ENCODE peak calls at places on chromosomes 13 and 19, in six cellular contexts. X is lung, B is A673, J is BE2C, P is fibroblast of the aortic adventitia, E is RWPE1. H is an unnamed sample.

GRCh38 chr19:6026390-6026897 is 48.5 kb upstream of the RANBP3 start:
- DNase-seq in E (no peak), X (no peak), P (no peak), B (no peak), J (no peak), H (no peak)

GRCh38 chr19:6524326-6524725 is 6.5 kb upstream of the TNFSF9 start:
- DNase-seq in P (peak; percentile 9), B (no peak), J (no peak), X (no peak), E (no peak), H (no peak)

GRCh38 chr19:13974073-13974472 is 21.8 kb downstream of the DCAF15 start:
- DNase-seq in J (peak; percentile 53), X (no peak), B (peak; percentile 42), E (peak; percentile 96), P (no peak), H (no peak)

GRCh38 chr19:46390121-46390858 is 23.1 kb downstream of the CCDC8 start:
- DNase-seq in X (no peak), P (no peak), J (no peak), B (no peak), E (no peak), H (no peak)

GRCh38 chr19:56085571-56086275 is 35.4 kb downstream of the ZNF787 start:
- DNase-seq in X (no peak), E (no peak), B (no peak), J (no peak), P (no peak), H (no peak)

GRCh38 chr19:55258476-55258827 is 365 bp downstream of the PPP6R1 start:
- DNase-seq in X (no peak), E (no peak), B (no peak), J (no peak), P (no peak), H (no peak)

GRCh38 chr13:105334211-105334610 is 1201.3 kb downstream of the EFNB2 start:
- DNase-seq in E (no peak), X (no peak), J (no peak), B (no peak), P (peak; percentile 40), H (peak; percentile 49)

GRCh38 chr19:27918818-27919217 is 1294.1 kb downstream of the UQCRFS1 start:
- DNase-seq in B (no peak), E (no peak), P (no peak), J (no peak), X (no peak), H (no peak)

GRCh38 chr19:39202998-39203355 is 1.1 kb downstream of the SYCN start:
- DNase-seq in J (no peak), B (no peak), X (no peak), P (no peak), E (no peak), H (no peak)

GRCh38 chr19:55341191-55342043 is 1.7 kb downstream of the KMT5C start:
- DNase-seq in X (peak; percentile 60), P (peak; percentile 47), B (no peak), E (peak; percentile 84), J (peak; percentile 83), H (no peak)

GRCh38 chr13:102940143-102940542 is 94.3 kb downstream of the ERCC5 start:
- DNase-seq in B (no peak), J (peak; percentile 26), E (no peak), P (no peak), X (no peak), H (no peak)

GRCh38 chr13:78194904-78195639 is 276.4 kb upstream of the EDNRB start:
- DNase-seq in X (no peak), E (no peak), B (peak; percentile 71), P (peak; percentile 18), J (no peak), H (peak; percentile 5)

GRCh38 chr13:33454844-33455256 is 169.3 kb upstream of the STARD13 start:
- DNase-seq in P (peak; percentile 89), E (no peak), J (no peak), X (no peak), B (no peak), H (no peak)

GRCh38 chr13:33433316-33433715 is 147.8 kb upstream of the STARD13 start:
- DNase-seq in B (no peak), P (no peak), J (no peak), X (no peak), E (no peak), H (no peak)

GRCh38 chr13:62431852-62432251 is 1016.2 kb upstream of the PCDH20 start:
- DNase-seq in J (no peak), X (no peak), B (no peak), E (no peak), P (no peak), H (no peak)

GRCh38 chr13:99136427-99136954 is 64.2 kb upstream of the UBAC2 start:
- DNase-seq in E (no peak), P (no peak), B (no peak), X (no peak), J (no peak), H (no peak)

GRCh38 chr19:18408053-18408476 is 10.6 kb upstream of the LRRC25 start:
- DNase-seq in X (no peak), B (peak; percentile 56), E (no peak), J (peak; percentile 58), P (no peak), H (no peak)

GRCh38 chr13:83975668-83976165 is 93.4 kb upstream of the SLITRK1 start:
- DNase-seq in P (no peak), X (no peak), J (no peak), E (no peak), B (no peak), H (no peak)

GRCh38 chr19:35206855-35207254 is 21.7 kb downstream of the FAM187B start:
- DNase-seq in J (no peak), P (no peak), B (no peak), X (peak; percentile 14), E (no peak), H (no peak)

GRCh38 chr13:80083097-80083429 is 257.9 kb downstream of the SPRY2 start:
- DNase-seq in P (no peak), E (no peak), X (no peak), B (peak; percentile 82), J (no peak), H (no peak)

GRCh38 chr19:40223135-40223822 is 3.2 kb downstream of the CCNP start:
- DNase-seq in J (no peak), B (no peak), P (no peak), X (no peak), E (no peak), H (no peak)

GRCh38 chr19:46602392-46603194 is 1.5 kb downstream of the CALM3 start:
- DNase-seq in J (peak; percentile 49), B (no peak), X (no peak), E (no peak), P (peak; percentile 23), H (no peak)

GRCh38 chr13:44932850-44933251 is 56.4 kb downstream of the NUFIP1 start:
- DNase-seq in J (no peak), B (no peak), E (peak; percentile 23), P (peak; percentile 74), X (no peak), H (no peak)

GRCh38 chr13:108213946-108214345 is 1.4 kb downstream of the LIG4 start:
- DNase-seq in X (no peak), J (no peak), E (peak; percentile 30), P (no peak), B (no peak), H (no peak)

GRCh38 chr13:37023871-37024270 is 23.3 kb downstream of the EXOSC8 start:
- DNase-seq in E (peak; percentile 13), X (no peak), B (peak; percentile 11), J (no peak), P (peak; percentile 11), H (no peak)

GRCh38 chr19:12544401-12544876 is 6.8 kb downstream of the ZNF564 start:
- DNase-seq in B (no peak), P (peak; percentile 23), X (no peak), E (no peak), J (no peak), H (no peak)

GRCh38 chr13:28475916-28476725 is 18.8 kb downstream of the FLT1 start:
- DNase-seq in X (no peak), P (peak; percentile 97), E (peak; percentile 50), J (no peak), B (peak; percentile 70), H (peak; percentile 77)

GRCh38 chr13:26379831-26380230 is 125.9 kb downstream of the CDK8 start:
- DNase-seq in E (no peak), B (no peak), J (no peak), P (no peak), X (no peak), H (no peak)
- TF ChIP-seq CTCF in E (no peak), B (no peak), J (no peak), P (no peak), X (no peak), H (no peak)

GRCh38 chr19:3302755-3303154 is 63.6 kb upstream of the NFIC start:
- DNase-seq in P (no peak), J (no peak), E (no peak), B (peak; percentile 55), X (no peak), H (no peak)
- TF ChIP-seq CTCF in P (no peak), J (peak; percentile 37), E (no peak), B (peak; percentile 29), X (no peak), H (no peak)

DNA sequence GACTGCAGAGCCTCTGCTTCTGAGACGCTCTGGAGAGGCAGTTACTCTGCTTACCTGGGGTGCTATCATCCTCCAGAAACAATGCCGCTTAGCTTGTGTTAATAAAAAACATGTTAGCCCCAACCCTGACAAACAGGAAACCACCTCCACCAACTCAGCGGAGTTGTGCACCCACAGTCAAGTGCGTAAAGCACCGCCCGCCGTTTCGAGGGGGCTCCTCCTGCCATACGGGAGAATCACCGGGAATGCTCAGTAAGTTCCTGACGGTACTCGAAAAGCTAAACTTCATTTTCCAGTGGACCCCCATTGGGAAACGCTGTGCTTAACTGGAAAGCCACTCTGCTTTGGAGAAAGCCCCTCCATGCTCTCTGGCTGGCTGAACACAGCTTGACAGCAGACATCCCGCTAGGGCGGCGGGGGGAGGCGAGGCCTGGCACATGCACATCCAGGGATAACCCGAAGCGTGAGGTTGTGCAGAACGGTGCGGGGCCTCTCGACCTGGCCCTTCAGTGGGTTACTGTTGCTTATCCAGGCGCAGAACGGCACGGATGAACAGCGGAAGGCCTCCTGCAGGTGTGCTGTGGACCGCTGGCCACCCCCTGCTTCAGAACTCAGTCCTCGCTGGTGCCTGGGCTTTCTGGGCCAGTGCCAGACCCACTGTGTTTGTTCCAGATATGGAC is 17.1 kb downstream of the GAS6 start:
- DNase-seq in J (no peak), E (no peak), P (no peak), X (no peak), B (no peak), H (no peak)
- TF ChIP-seq CTCF in J (no peak), E (no peak), P (no peak), X (no peak), B (no peak), H (no peak)

DNA sequence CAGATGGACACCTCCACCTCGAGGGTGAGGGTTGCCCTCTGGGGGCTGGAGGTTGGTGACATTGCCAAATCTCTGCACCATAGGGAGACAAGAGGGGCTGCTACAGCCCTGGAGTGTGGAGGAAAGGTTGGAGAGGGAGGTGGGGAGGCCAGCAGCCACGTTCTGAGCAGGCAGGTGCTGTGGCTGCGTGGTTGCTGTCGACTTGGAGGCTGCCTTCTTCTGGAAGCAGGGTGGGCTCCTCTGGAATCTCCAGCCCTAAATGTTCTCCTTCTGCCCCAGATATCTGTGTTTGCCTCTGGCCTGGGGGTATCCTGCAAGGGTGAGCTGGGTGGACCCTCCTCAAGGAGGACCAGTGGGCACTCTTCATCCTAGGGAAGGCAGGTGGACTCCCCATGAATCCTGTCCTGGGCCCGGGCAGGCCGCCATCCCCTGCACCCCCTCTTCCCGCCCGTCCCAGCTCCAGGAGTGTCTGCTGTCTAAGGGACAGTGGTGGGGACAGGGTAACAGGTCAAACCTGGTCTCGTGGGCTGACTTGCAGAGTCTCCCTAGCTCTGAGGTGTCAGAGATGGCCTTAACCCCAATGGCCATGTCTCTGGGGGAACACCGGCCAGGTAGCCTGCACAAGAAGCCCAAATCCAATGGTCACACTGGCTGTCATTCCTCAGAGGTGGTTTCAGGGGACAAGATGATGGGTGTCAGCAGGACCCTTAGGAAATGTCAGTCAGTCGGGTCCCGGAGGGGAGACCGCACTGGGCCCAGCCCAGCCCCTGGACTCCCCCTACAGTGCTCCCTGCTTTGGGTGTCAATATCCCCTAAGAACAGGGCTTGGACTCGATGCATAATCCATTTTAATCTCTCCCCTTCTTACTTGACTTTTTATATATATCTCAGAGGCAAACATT is 32.3 kb upstream of the ZNF536 start:
- DNase-seq in J (no peak), X (no peak), E (no peak), P (no peak), B (no peak), H (no peak)
- TF ChIP-seq CTCF in J (no peak), X (no peak), E (no peak), P (no peak), B (no peak), H (no peak)

H was measured in AG04449.